ENCODE peak calls at places on chromosomes 3 and 15, in five cellular contexts. I is Ammon's horn; U is H54; H is nephron progenitor cell; A is stimulated activated CD4-positive, alpha-beta T cell treated with anti-CD3 and anti-CD28 coated beads, Interleukin-2, amount 100 ng/mL, for 48 hours. C is an unnamed sample.

GRCh38 chr3:146133436-146133835 is 27.5 kb downstream of the PLOD2 start:
- DNase-seq in I (no peak), U (no peak), A (no peak), H (no peak), C (no peak)

GRCh38 chr3:43142472-43142871 is 36.6 kb upstream of the POMGNT2 start:
- DNase-seq in I (no peak), U (no peak), H (no peak), A (no peak), C (no peak)

GRCh38 chr3:160860346-160860745 is 104.3 kb downstream of the PPM1L start:
- DNase-seq in I (no peak), H (no peak), A (no peak), U (no peak), C (no peak)

GRCh38 chr3:114609952-114610351 is 316.1 kb downstream of the TIGIT start:
- DNase-seq in H (no peak), U (no peak), A (no peak), I (no peak), C (no peak)

GRCh38 chr15:48963524-48964113 is at the start of gene SHC4:
- DNase-seq in A (no peak), U (peak; percentile 25), I (peak; percentile 86), H (peak; percentile 63), C (peak; percentile 50)

GRCh38 chr3:150300376-150300775 is 107.7 kb upstream of the TSC22D2 start:
- DNase-seq in H (no peak), U (no peak), A (no peak), I (no peak), C (no peak)

GRCh38 chr3:101665357-101665756 is 11.6 kb downstream of the ZBTB11 start:
- DNase-seq in I (no peak), H (no peak), A (no peak), U (no peak), C (no peak)

GRCh38 chr3:33187368-33187634 is 31.3 kb downstream of the SUSD5 start:
- DNase-seq in H (no peak), A (no peak), U (no peak), I (no peak), C (no peak)

GRCh38 chr15:37984368-37984767 is 49.9 kb downstream of the TMCO5A start:
- DNase-seq in I (no peak), U (no peak), H (no peak), A (no peak), C (no peak)

GRCh38 chr3:108239082-108239481 is 16.9 kb upstream of the IFT57 start:
- DNase-seq in U (no peak), H (no peak), A (no peak), I (no peak), C (no peak)

GRCh38 chr3:4587838-4588105 is 94.6 kb downstream of the ITPR1 start:
- DNase-seq in I (no peak), A (no peak), U (no peak), H (no peak), C (no peak)

GRCh38 chr3:146470424-146470990 is 1.1 kb upstream of the PLSCR2 start:
- DNase-seq in I (no peak), H (no peak), A (no peak), U (no peak), C (no peak)

GRCh38 chr3:66365023-66365581 is 135.7 kb downstream of the LRIG1 start:
- DNase-seq in A (no peak), I (no peak), H (no peak), U (no peak), C (no peak)

GRCh38 chr3:94101860-94102259 is 39.0 kb downstream of the NSUN3 start:
- DNase-seq in H (no peak), U (no peak), A (no peak), I (no peak), C (no peak)

GRCh38 chr3:144948711-144949110 is 977.1 kb downstream of the DIPK2A start:
- DNase-seq in U (no peak), A (no peak), H (no peak), I (no peak), C (no peak)

GRCh38 chr3:101081990-101082389 is 88.8 kb upstream of the ABI3BP start:
- DNase-seq in A (no peak), U (no peak), H (no peak), I (no peak), C (no peak)

GRCh38 chr3:112654979-112655378 is 14.0 kb upstream of the CCDC80 start:
- DNase-seq in H (no peak), I (no peak), A (no peak), U (no peak), C (no peak)

GRCh38 chr3:52871761-52872160 is 25.6 kb downstream of the STIMATE start:
- DNase-seq in A (no peak), U (no peak), I (no peak), H (no peak), C (no peak)

GRCh38 chr3:192516850-192517249 is 210.5 kb downstream of the FGF12 start:
- DNase-seq in A (no peak), H (no peak), I (no peak), U (no peak), C (no peak)

GRCh38 chr3:102691507-102691906 is 256.7 kb downstream of the ZPLD1 start:
- DNase-seq in A (no peak), I (no peak), H (no peak), U (no peak), C (no peak)

GRCh38 chr3:187102073-187102634 is 37.1 kb downstream of the RPL39L start:
- DNase-seq in H (no peak), A (no peak), I (no peak), U (no peak), C (no peak)

GRCh38 chr15:67906382-67906781 is 66.5 kb upstream of the RNU6-1 start:
- DNase-seq in H (no peak), U (no peak), A (no peak), I (no peak), C (no peak)

GRCh38 chr15:94206463-94207167 is 24.7 kb upstream of the MCTP2 start:
- DNase-seq in A (peak; percentile 21), I (no peak), H (no peak), U (no peak), C (no peak)

GRCh38 chr3:197025736-197026480 is 3.7 kb downstream of the MELTF start:
- DNase-seq in I (no peak), U (no peak), H (no peak), A (no peak), C (no peak)

GRCh38 chr15:98954411-98954810 is 53.2 kb downstream of the PGPEP1L start:
- DNase-seq in H (no peak), A (no peak), I (peak; percentile 90), U (peak; percentile 5), C (no peak)

GRCh38 chr15:22810735-22811338 is 24.4 kb downstream of the NIPA1 start:
- DNase-seq in U (no peak), I (no peak), A (no peak), H (no peak), C (no peak)

GRCh38 chr3:37458162-37458895 is 283.9 kb upstream of the LRRFIP2 start:
- DNase-seq in U (no peak), H (no peak), I (peak; percentile 36), A (no peak), C (no peak)

GRCh38 chr3:160643994-160644393 is 33.0 kb upstream of the ARL14 start:
- DNase-seq in A (no peak), H (no peak), I (no peak), U (no peak), C (no peak)

GRCh38 chr3:54836876-54837275 is 91.0 kb downstream of the LRTM1 start:
- DNase-seq in U (no peak), A (no peak), H (peak; percentile 23), I (peak; percentile 57), C (no peak)

GRCh38 chr15:67083135-67083766 is 17.8 kb downstream of the SMAD3 start:
- DNase-seq in H (no peak), A (no peak), U (no peak), I (no peak), C (no peak)

GRCh38 chr3:94525039-94525438 is 462.2 kb downstream of the NSUN3 start:
- DNase-seq in I (peak; percentile 56), H (peak; percentile 15), U (no peak), A (no peak), C (peak; percentile 12)

GRCh38 chr15:64443016-64443415 is 17.4 kb upstream of the ZNF609 start:
- DNase-seq in U (no peak), H (no peak), I (no peak), A (no peak), C (no peak)

GRCh38 chr15:71804226-71804625 is 6.1 kb upstream of the NR2E3 start:
- DNase-seq in H (no peak), I (no peak), A (no peak), U (no peak), C (no peak)